ENCODE peak calls at places on chromosomes 13 and 19, in ten cellular contexts. G is body of pancreas, B is uterus, W is testis, O is stomach, H is lower leg skin, I is tibial nerve, R is adrenal gland, D is breast epithelium, F is Peyer's patch. C is an unnamed sample.

GRCh38 chr13:112056739-112057433 is 10.1 kb upstream of the SOX1 start:
- DNase-seq in W (no peak), F (no peak), D (no peak), O (no peak), H (no peak), R (no peak), I (no peak), G (no peak), B (no peak), C (no peak)

GRCh38 chr19:38888876-38889275 is 10.5 kb downstream of the SIRT2 start:
- DNase-seq in R (no peak), O (no peak), G (no peak), B (no peak), H (no peak), D (no peak), I (no peak), F (no peak), W (no peak), C (no peak)

GRCh38 chr19:53927745-53928144 is 18.7 kb downstream of the CACNG7 start:
- DNase-seq in W (peak), F (no peak), R (no peak), H (no peak), I (no peak), D (no peak), G (peak), B (no peak), O (no peak), C (no peak)

GRCh38 chr13:67934615-67935330 is 704.6 kb upstream of the PCDH9 start:
- DNase-seq in G (no peak), W (no peak), D (no peak), F (no peak), H (no peak), O (no peak), B (no peak), R (no peak), I (no peak), C (no peak)

GRCh38 chr19:55116232-55117062 is 990 bp downstream of the PPP1R12C start:
- DNase-seq in F (peak), I (no peak), W (peak), B (peak), D (peak), R (peak), H (peak), G (peak), O (peak), C (peak)

GRCh38 chr13:48185018-48185417 is 48.0 kb upstream of the ITM2B start:
- DNase-seq in G (no peak), F (no peak), H (no peak), W (no peak), B (no peak), R (no peak), O (no peak), D (no peak), I (no peak), C (no peak)

GRCh38 chr19:48698046-48698445 is 2.3 kb downstream of the FUT2 start:
- DNase-seq in F (no peak), G (peak), H (no peak), R (no peak), O (peak), I (no peak), D (no peak), W (peak), B (no peak), C (peak)

GRCh38 chr13:26482451-26483197 is 74.9 kb upstream of the WASF3 start:
- DNase-seq in F (peak), W (peak), H (peak), D (peak), B (peak), I (peak), G (peak), R (peak), O (peak), C (peak)

GRCh38 chr13:26377038-26377437 is 123.1 kb downstream of the CDK8 start:
- DNase-seq in G (no peak), R (no peak), H (no peak), I (no peak), B (no peak), D (no peak), F (peak), O (no peak), W (no peak), C (no peak)

GRCh38 chr13:29575098-29575497 is 20.4 kb downstream of the SLC7A1 start:
- DNase-seq in I (no peak), W (no peak), O (no peak), B (no peak), R (no peak), D (no peak), G (no peak), F (no peak), H (no peak), C (no peak)

GRCh38 chr13:100561599-100562204 is 26.9 kb downstream of the GGACT start:
- DNase-seq in I (no peak), W (no peak), H (no peak), O (no peak), G (no peak), F (no peak), R (no peak), B (no peak), D (no peak), C (no peak)

GRCh38 chr19:32691952-32692726 is 518 bp downstream of the NUDT19 start:
- DNase-seq in F (peak), H (peak), R (peak), D (no peak), G (peak), B (no peak), W (peak), O (peak), I (no peak), C (peak)

GRCh38 chr19:48123907-48124675 is 13.5 kb upstream of the PLA2G4C start:
- DNase-seq in H (no peak), I (no peak), O (no peak), G (no peak), B (no peak), W (peak), F (no peak), D (peak), R (no peak), C (peak)

GRCh38 chr13:95676100-95676774 is 702 bp upstream of the DNAJC3 start:
- DNase-seq in R (peak), D (peak), F (peak), G (peak), I (no peak), B (no peak), W (peak), O (peak), H (peak), C (no peak)

GRCh38 chr13:108486096-108486495 is 143.3 kb upstream of the MYO16 start:
- DNase-seq in F (no peak), D (no peak), R (no peak), G (no peak), I (no peak), O (no peak), W (no peak), H (no peak), B (no peak), C (no peak)

GRCh38 chr13:96091164-96091931 is 1.4 kb downstream of the HS6ST3 start:
- DNase-seq in F (no peak), G (peak), I (no peak), H (no peak), B (peak), R (peak), O (peak), D (no peak), W (peak), C (no peak)

GRCh38 chr19:55660404-55660803 is 5.6 kb downstream of the U2AF2 start:
- DNase-seq in H (no peak), B (no peak), I (no peak), F (no peak), O (no peak), D (no peak), G (no peak), R (no peak), W (no peak), C (no peak)

GRCh38 chr13:34148359-34148758 is 330.4 kb downstream of the RFC3 start:
- DNase-seq in H (no peak), D (no peak), G (no peak), I (no peak), R (no peak), B (no peak), F (no peak), O (no peak), W (no peak), C (no peak)

GRCh38 chr19:35757231-35757748 is 461 bp upstream of the HSPB6 start:
- DNase-seq in G (peak), F (peak), D (peak), B (peak), O (peak), W (peak), H (peak), I (peak), R (peak), C (peak)

GRCh38 chr19:3210347-3211017 is 14.0 kb upstream of the CELF5 start:
- DNase-seq in O (peak), R (peak), W (peak), B (no peak), G (peak), F (peak), D (no peak), H (peak), I (no peak), C (no peak)

GRCh38 chr19:14164088-14164487 is 27.7 kb upstream of the ASF1B start:
- DNase-seq in D (no peak), B (no peak), G (no peak), R (no peak), W (no peak), O (no peak), H (no peak), F (no peak), I (no peak), C (no peak)

GRCh38 chr13:103466761-103467160 is 400.5 kb upstream of the SLC10A2 start:
- DNase-seq in W (no peak), B (no peak), G (no peak), I (no peak), D (no peak), H (no peak), O (no peak), F (no peak), R (no peak), C (no peak)

GRCh38 chr19:49142866-49143335 is 12.3 kb downstream of the HRC start:
- DNase-seq in R (peak), B (peak), W (peak), D (peak), O (peak), G (peak), F (peak), H (peak), I (no peak), C (peak)

GRCh38 chr13:24214528-24214927 is 54.0 kb downstream of the SPATA13 start:
- DNase-seq in O (no peak), R (no peak), H (no peak), B (no peak), F (no peak), D (no peak), W (no peak), G (no peak), I (no peak), C (no peak)

GRCh38 chr13:30908416-30908980 is 2.4 kb downstream of the MEDAG start:
- DNase-seq in W (peak), H (no peak), F (no peak), D (no peak), I (no peak), B (peak), G (no peak), O (no peak), R (no peak), C (no peak)

GRCh38 chr19:49780861-49781260 is 14.1 kb downstream of the AP2A1 start:
- DNase-seq in G (no peak), H (no peak), D (no peak), F (no peak), I (no peak), R (no peak), B (no peak), W (no peak), O (no peak), C (no peak)

GRCh38 chr19:32202244-32202643 is 143.2 kb upstream of the ZNF507 start:
- DNase-seq in I (no peak), O (no peak), G (no peak), F (no peak), W (no peak), D (no peak), B (no peak), R (no peak), H (no peak), C (no peak)

GRCh38 chr19:17090501-17091074 is 15.0 kb downstream of the MYO9B start:
- DNase-seq in O (no peak), D (no peak), H (no peak), G (no peak), R (no peak), B (no peak), F (peak), I (no peak), W (no peak), C (no peak)

GRCh38 chr13:30019648-30020626 is 169.5 kb upstream of the UBL3 start:
- DNase-seq in G (no peak), D (no peak), R (no peak), O (no peak), H (no peak), F (no peak), B (no peak), W (no peak), I (no peak), C (no peak)

GRCh38 chr19:56671613-56671994 is at the start of gene ZNF835:
- DNase-seq in R (peak), I (peak), G (peak), B (peak), O (peak), F (peak), D (peak), H (peak), W (peak), C (no peak)

GRCh38 chr13:30792257-30793000 is 57.1 kb downstream of the ALOX5AP start:
- DNase-seq in W (peak), H (peak), R (peak), B (peak), D (peak), I (peak), F (peak), O (peak), G (peak), C (peak)

GRCh38 chr13:107025991-107026390 is 458.1 kb upstream of the ARGLU1 start:
- DNase-seq in H (peak), D (peak), I (no peak), B (peak), W (no peak), O (no peak), R (peak), G (peak), F (no peak), C (no peak)

GRCh38 chr19:8877854-8878705 is 45.9 kb downstream of the MBD3L1 start:
- DNase-seq in O (no peak), H (no peak), G (no peak), W (peak), R (no peak), F (no peak), B (no peak), D (no peak), I (no peak), C (peak)

GRCh38 chr13:40475617-40476016 is 190.8 kb downstream of the FOXO1 start:
- DNase-seq in F (no peak), O (no peak), R (no peak), W (no peak), B (no peak), I (no peak), D (no peak), G (no peak), H (no peak), C (no peak)

GRCh38 chr13:20989883-20990282 is 71.5 kb downstream of the LATS2 start:
- DNase-seq in F (no peak), R (no peak), D (no peak), O (no peak), G (no peak), W (no peak), H (no peak), I (no peak), B (no peak), C (no peak)

GRCh38 chr13:43684947-43685725 is 101.6 kb downstream of the ENOX1 start:
- DNase-seq in D (no peak), B (no peak), H (no peak), W (no peak), I (no peak), O (no peak), R (no peak), F (no peak), G (no peak), C (no peak)

GRCh38 chr13:91017669-91018053 is 329.8 kb upstream of the MIR17HG start:
- DNase-seq in G (peak), D (no peak), I (no peak), W (no peak), H (no peak), R (no peak), F (no peak), B (no peak), O (no peak), C (no peak)

GRCh38 chr19:14097532-14098151 is 7.1 kb upstream of the SAMD1 start:
- DNase-seq in W (no peak), F (no peak), R (no peak), I (no peak), D (no peak), H (no peak), O (no peak), B (no peak), G (no peak), C (no peak)

GRCh38 chr13:41788552-41788951 is 172.4 kb downstream of the VWA8 start:
- DNase-seq in H (peak), B (no peak), D (no peak), R (no peak), F (no peak), I (no peak), O (no peak), G (no peak), W (no peak), C (no peak)

DNA sequence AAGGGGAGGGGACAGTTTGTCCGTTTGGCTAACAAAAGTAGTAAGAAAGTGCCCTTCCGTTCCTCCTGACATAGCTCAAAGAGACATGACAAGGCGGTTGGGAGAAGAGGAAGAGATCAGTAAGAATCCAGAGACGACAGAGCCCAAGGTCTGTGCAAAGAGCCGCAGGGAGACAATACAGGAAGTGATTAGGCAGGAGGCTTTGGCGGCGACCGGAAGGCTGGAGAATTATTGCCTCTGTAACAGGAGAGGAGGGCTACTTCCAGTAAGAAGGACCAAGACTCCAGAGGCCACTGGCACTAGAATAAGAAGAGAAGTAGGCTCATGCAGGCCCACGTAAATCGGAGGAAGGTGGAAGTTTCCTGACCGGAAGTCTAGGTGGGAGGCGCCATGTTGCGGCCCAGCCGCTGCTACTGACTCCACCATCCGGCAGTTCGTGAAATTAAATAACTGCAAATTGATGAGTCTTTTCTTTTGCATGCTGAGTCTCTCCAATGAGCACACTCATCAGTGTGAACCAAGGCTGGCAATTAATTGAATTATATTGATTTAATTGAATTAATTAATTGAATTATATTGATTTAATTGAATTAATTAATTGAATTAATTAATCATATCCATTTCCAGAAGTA is 9.9 kb downstream of the RFX2 start:
- DNase-seq in B (no peak), R (peak), G (no peak), D (no peak), F (no peak), H (no peak), W (peak), I (no peak), O (no peak), C (no peak)
- TF ChIP-seq POLR2A in B (no peak), R (no peak), G (no peak), D (no peak), F (no peak), H (no peak), W (no peak), I (no peak), O (no peak), C (no peak)

GRCh38 chr19:10812902-10813404 is 23.1 kb downstream of the TMED1 start:
- DNase-seq in W (peak), G (no peak), R (peak), I (no peak), D (no peak), B (peak), F (no peak), H (peak), O (peak), C (peak)
- TF ChIP-seq POLR2A in W (no peak), G (no peak), R (no peak), I (no peak), D (no peak), B (no peak), F (no peak), H (no peak), O (no peak), C (no peak)

DNA sequence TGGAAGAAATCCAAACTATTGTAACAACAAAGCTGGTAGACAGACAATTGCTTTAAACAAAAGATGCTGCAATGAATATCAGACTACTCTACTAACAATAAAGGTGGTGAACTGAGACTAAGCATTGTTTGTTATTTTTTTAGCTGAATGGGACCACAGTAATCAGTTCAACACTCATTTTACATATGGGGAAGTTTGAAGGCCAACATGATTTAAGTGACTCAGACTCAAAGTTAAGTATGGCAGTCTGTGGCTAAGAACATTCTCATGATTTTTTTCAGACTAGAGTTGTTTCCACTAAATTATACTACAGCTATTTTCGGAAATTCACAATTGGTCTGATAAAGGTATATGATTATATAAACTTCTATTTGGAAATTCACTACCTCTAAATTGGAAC is 10.4 kb downstream of the EXOSC8 start:
- DNase-seq in W (no peak), I (no peak), R (no peak), F (no peak), O (no peak), G (no peak), D (no peak), H (no peak), B (no peak), C (no peak)
- TF ChIP-seq POLR2A in W (no peak), I (no peak), R (no peak), F (no peak), O (no peak), G (no peak), D (no peak), H (no peak), B (no peak), C (no peak)

DNA sequence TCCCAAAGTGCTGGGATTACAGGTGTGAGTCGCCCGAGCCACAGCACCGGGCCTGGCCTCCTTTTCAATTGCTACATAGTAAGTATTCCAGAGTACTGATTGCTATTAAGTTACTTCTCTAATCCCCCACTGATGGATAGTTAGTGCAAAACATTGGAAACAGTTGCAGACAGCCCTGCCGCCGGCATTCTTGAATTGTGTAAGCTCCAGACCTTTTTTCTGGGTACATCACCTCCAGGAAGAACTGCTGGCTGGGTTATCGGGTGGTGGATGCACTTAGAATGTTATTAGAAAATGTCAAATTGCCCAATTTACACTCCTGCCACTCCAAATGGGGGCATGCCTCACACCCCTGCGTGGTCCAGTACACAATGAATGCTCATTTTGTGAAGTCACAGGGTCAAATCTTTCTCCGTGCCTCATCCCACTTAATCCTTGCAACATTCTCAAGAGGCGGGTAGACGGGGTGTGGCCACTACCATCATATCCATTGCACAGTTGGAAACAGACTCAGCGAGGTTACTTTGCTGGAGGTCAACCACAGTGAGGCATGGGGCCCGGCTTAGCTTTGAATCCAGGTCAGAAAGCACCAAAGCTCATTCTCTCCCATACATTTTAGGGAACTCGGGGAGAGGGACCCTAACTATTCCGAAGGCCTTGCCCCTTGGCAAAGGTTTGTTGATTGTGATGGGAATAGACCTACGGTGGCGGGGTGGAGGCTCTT is 1.0 kb upstream of the KDM4B start:
- DNase-seq in B (no peak), G (no peak), R (no peak), I (no peak), D (no peak), O (no peak), H (no peak), W (peak), F (no peak), C (no peak)
- TF ChIP-seq POLR2A in B (no peak), G (no peak), R (no peak), I (no peak), D (no peak), O (no peak), H (no peak), W (no peak), F (no peak), C (no peak)

GRCh38 chr19:10805075-10805757 is 30.8 kb downstream of the TMED1 start:
- DNase-seq in R (no peak), G (no peak), H (no peak), W (no peak), B (no peak), D (no peak), F (no peak), I (no peak), O (peak), C (no peak)

GRCh38 chr19:10803252-10803651 is 32.8 kb downstream of the TMED1 start:
- DNase-seq in O (no peak), F (no peak), D (no peak), I (no peak), R (no peak), W (no peak), G (no peak), H (no peak), B (no peak), C (no peak)

GRCh38 chr19:10800488-10800887 is 35.5 kb downstream of the TMED1 start:
- DNase-seq in H (no peak), R (peak), D (no peak), I (no peak), F (no peak), G (no peak), B (peak), O (no peak), W (peak), C (no peak)

GRCh38 chr19:10805758-10806247 is 30.2 kb downstream of the TMED1 start:
- DNase-seq in B (no peak), H (no peak), O (no peak), R (no peak), I (no peak), D (no peak), W (no peak), F (no peak), G (no peak), C (no peak)

GRCh38 chr19:10802479-10802878 is 33.5 kb downstream of the TMED1 start:
- DNase-seq in F (no peak), I (no peak), W (no peak), D (no peak), H (no peak), G (no peak), R (no peak), B (no peak), O (no peak), C (no peak)
- TF ChIP-seq POLR2A in F (no peak), I (no peak), W (no peak), D (no peak), H (no peak), G (no peak), R (no peak), B (no peak), O (no peak), C (no peak)

C was measured in H54.